ENCODE peak calls at places on chromosomes 11 and 22, in six cellular contexts. K is amniotic stem cell, I is HuH-7.5, B is iPS-NIHi11, Y is Kasumi-1, F is ACHN. S is an unnamed sample.

GRCh38 chr11:21656065-21656464 is 536.8 kb upstream of the ANO5 start:
- DNase-seq in K (no peak), I (no peak), B (no peak), Y (no peak), F (no peak), S (no peak)

GRCh38 chr22:40036591-40037225 is 42.0 kb downstream of the FAM83F start:
- DNase-seq in K (peak), I (peak), B (peak), Y (peak), F (peak), S (peak)

GRCh38 chr11:20337526-20338154 is 25.9 kb upstream of the HTATIP2 start:
- DNase-seq in K (no peak), I (no peak), B (peak), Y (peak), F (peak), S (peak)

GRCh38 chr11:110988731-110989130 is 256.8 kb upstream of the POU2AF2 start:
- DNase-seq in K (no peak), I (no peak), B (no peak), Y (no peak), F (no peak), S (no peak)

GRCh38 chr11:22884268-22884667 is 24.0 kb upstream of the CCDC179 start:
- DNase-seq in K (no peak), I (no peak), B (no peak), Y (no peak), F (no peak), S (no peak)

GRCh38 chr11:131109256-131109655 is 193.0 kb upstream of the SNX19 start:
- DNase-seq in K (peak), I (no peak), B (no peak), Y (no peak), F (no peak), S (no peak)

GRCh38 chr11:35170503-35170902 is 31.5 kb downstream of the CD44 start:
- DNase-seq in K (no peak), I (no peak), B (no peak), Y (no peak), F (no peak), S (no peak)

GRCh38 chr11:64870893-64871849 is 7.2 kb downstream of the EHD1 start:
- DNase-seq in K (no peak), I (no peak), B (no peak), Y (no peak), F (no peak), S (no peak)

GRCh38 chr11:70709596-70709995 is 311.3 kb downstream of the CTTN start:
- DNase-seq in K (no peak), I (no peak), B (no peak), Y (no peak), F (no peak), S (no peak)

GRCh38 chr22:31753005-31753633 is 700 bp upstream of the DEPDC5 start:
- DNase-seq in K (no peak), I (peak), B (peak), Y (peak), F (peak), S (peak)

GRCh38 chr11:123366924-123367323 is 63.1 kb upstream of the GRAMD1B start:
- DNase-seq in K (no peak), I (no peak), B (no peak), Y (no peak), F (no peak), S (no peak)

GRCh38 chr11:2448661-2449547 is 4.1 kb downstream of the KCNQ1 start:
- DNase-seq in K (no peak), I (no peak), B (peak), Y (no peak), F (no peak), S (no peak)

GRCh38 chr11:122367809-122368231 is 251.8 kb upstream of the BLID start:
- DNase-seq in K (peak), I (peak), B (peak), Y (no peak), F (no peak), S (no peak)

GRCh38 chr22:25645266-25645665 is 80.8 kb downstream of the GRK3 start:
- DNase-seq in K (no peak), I (no peak), B (no peak), Y (no peak), F (no peak), S (no peak)

GRCh38 chr11:78138694-78139421 is 568 bp downstream of the ALG8 start:
- DNase-seq in K (no peak), I (no peak), B (peak), Y (peak), F (peak), S (peak)

GRCh38 chr11:61154528-61154927 is 6.7 kb downstream of the VPS37C start:
- DNase-seq in K (no peak), I (no peak), B (no peak), Y (no peak), F (no peak), S (no peak)

GRCh38 chr22:18954333-18954732 is 18.2 kb upstream of the PRODH start:
- DNase-seq in K (no peak), I (peak), B (peak), Y (peak), F (peak), S (peak)

GRCh38 chr11:117591316-117592039 is 205.5 kb downstream of the DSCAML1 start:
- DNase-seq in K (no peak), I (no peak), B (no peak), Y (no peak), F (no peak), S (no peak)